ENCODE peak calls at places on chromosomes 5 and 9, in seven cellular contexts. One of them, this sample, is unnamed.

GRCh38 chr5:39349484-39349883 is 14.8 kb downstream of the C9 start:
- DNase-seq in NCI-H1092: no peak
- DNase-seq in NCI-H2029: no peak
- DNase-seq in T-helper 17 cell: no peak
- DNase-seq in substantia nigra: no peak
- DNase-seq in choroid plexus epithelial cell: no peak
- DNase-seq in lower leg skin: no peak
- DNase-seq in this sample: no peak

GRCh38 chr9:21579209-21579608 is 97.1 kb upstream of the IFNE start:
- DNase-seq in T-helper 17 cell: no peak
- DNase-seq in lower leg skin: no peak
- DNase-seq in substantia nigra: no peak
- DNase-seq in NCI-H1092: no peak
- DNase-seq in NCI-H2029: no peak
- DNase-seq in choroid plexus epithelial cell: peak
- DNase-seq in this sample: no peak

GRCh38 chr5:141513627-141514329 is 24.9 kb downstream of the PCDHGC5 start:
- DNase-seq in NCI-H2029: peak
- DNase-seq in substantia nigra: peak
- DNase-seq in NCI-H1092: peak
- DNase-seq in T-helper 17 cell: no peak
- DNase-seq in lower leg skin: peak
- DNase-seq in choroid plexus epithelial cell: peak
- DNase-seq in this sample: peak

GRCh38 chr5:96288845-96289185 is 144.2 kb downstream of the PCSK1 start:
- DNase-seq in choroid plexus epithelial cell: peak
- DNase-seq in substantia nigra: no peak
- DNase-seq in lower leg skin: no peak
- DNase-seq in T-helper 17 cell: no peak
- DNase-seq in NCI-H2029: no peak
- DNase-seq in NCI-H1092: no peak
- DNase-seq in this sample: no peak

GRCh38 chr5:132883261-132883834 is 9.9 kb downstream of the LEAP2 start:
- DNase-seq in NCI-H2029: peak
- DNase-seq in lower leg skin: no peak
- DNase-seq in substantia nigra: peak
- DNase-seq in T-helper 17 cell: no peak
- DNase-seq in NCI-H1092: no peak
- DNase-seq in choroid plexus epithelial cell: peak
- DNase-seq in this sample: peak

GRCh38 chr5:149724130-149724850 is 5.8 kb upstream of the PPARGC1B start:
- DNase-seq in NCI-H1092: no peak
- DNase-seq in substantia nigra: no peak
- DNase-seq in lower leg skin: no peak
- DNase-seq in choroid plexus epithelial cell: peak
- DNase-seq in T-helper 17 cell: no peak
- DNase-seq in NCI-H2029: no peak
- DNase-seq in this sample: no peak

GRCh38 chr9:124559871-124560270 is 52.7 kb upstream of the NR5A1 start:
- DNase-seq in NCI-H2029: no peak
- DNase-seq in lower leg skin: no peak
- DNase-seq in choroid plexus epithelial cell: peak
- DNase-seq in NCI-H1092: no peak
- DNase-seq in substantia nigra: no peak
- DNase-seq in T-helper 17 cell: no peak
- DNase-seq in this sample: peak

GRCh38 chr9:116267021-116267420 is 113.4 kb downstream of the PAPPA start:
- DNase-seq in choroid plexus epithelial cell: peak
- DNase-seq in lower leg skin: no peak
- DNase-seq in T-helper 17 cell: no peak
- DNase-seq in NCI-H1092: no peak
- DNase-seq in substantia nigra: no peak
- DNase-seq in NCI-H2029: no peak
- DNase-seq in this sample: no peak

GRCh38 chr5:35161637-35162248 is 68.5 kb downstream of the PRLR start:
- DNase-seq in NCI-H1092: no peak
- DNase-seq in T-helper 17 cell: no peak
- DNase-seq in NCI-H2029: no peak
- DNase-seq in substantia nigra: no peak
- DNase-seq in lower leg skin: no peak
- DNase-seq in choroid plexus epithelial cell: no peak
- DNase-seq in this sample: no peak

GRCh38 chr5:180133971-180134508 is 62.5 kb upstream of the RNF130 start:
- DNase-seq in lower leg skin: peak
- DNase-seq in substantia nigra: no peak
- DNase-seq in T-helper 17 cell: no peak
- DNase-seq in choroid plexus epithelial cell: no peak
- DNase-seq in NCI-H1092: no peak
- DNase-seq in NCI-H2029: no peak
- DNase-seq in this sample: no peak

GRCh38 chr9:91223000-91223399 is 138.7 kb downstream of the AUH start:
- DNase-seq in choroid plexus epithelial cell: no peak
- DNase-seq in substantia nigra: no peak
- DNase-seq in T-helper 17 cell: no peak
- DNase-seq in NCI-H2029: no peak
- DNase-seq in NCI-H1092: no peak
- DNase-seq in lower leg skin: no peak
- DNase-seq in this sample: no peak

This sample was measured in HTR-8/SVneo.